ENCODE peak calls at places on chromosomes 13 and 19, in five cellular contexts. S, L, A, E and G are unnamed samples.

GRCh38 chr19:45159204-45159970 is 1.4 kb downstream of the NKPD1 start:
- DNase-seq in S (no peak), A (no peak), L (no peak), E (no peak), G (no peak)

GRCh38 chr13:66532146-66532545 is 698.0 kb downstream of the PCDH9 start:
- DNase-seq in A (no peak), E (no peak), L (no peak), S (no peak), G (no peak)

GRCh38 chr19:56103027-56103614 is 18.0 kb downstream of the ZNF787 start:
- DNase-seq in L (no peak), S (no peak), A (no peak), E (no peak), G (no peak)

GRCh38 chr13:45833663-45834062 is 17.9 kb downstream of the SIAH3 start:
- DNase-seq in E (no peak), A (peak), S (no peak), L (peak), G (no peak)

GRCh38 chr13:79160818-79161217 is 245.2 kb downstream of the RBM26 start:
- DNase-seq in E (no peak), L (no peak), A (no peak), S (no peak), G (no peak)

GRCh38 chr19:58575183-58576041 is 2.3 kb upstream of the MZF1 start:
- DNase-seq in L (no peak), E (no peak), S (no peak), A (peak), G (no peak)

GRCh38 chr13:106851251-106851650 is 283.3 kb upstream of the ARGLU1 start:
- DNase-seq in S (no peak), L (no peak), E (no peak), A (peak), G (no peak)

GRCh38 chr19:16588824-16589577 is 16.8 kb upstream of the SLC35E1 start:
- DNase-seq in A (no peak), S (no peak), L (no peak), E (peak), G (no peak)

GRCh38 chr13:111397202-111397880 is 76.9 kb downstream of the TEX29 start:
- DNase-seq in S (no peak), A (no peak), E (no peak), L (no peak), G (no peak)

GRCh38 chr13:20127563-20128458 is 33.0 kb downstream of the GJA3 start:
- DNase-seq in L (peak), E (peak), A (peak), S (peak), G (peak)

GRCh38 chr19:46537136-46538097 is 41.8 kb upstream of the PNMA8B start:
- DNase-seq in E (peak), L (peak), S (no peak), A (peak), G (peak)